ENCODE peak calls at places on chromosome 6, in ten cellular contexts. Q is WTC11, O is A549, S is endothelial cell of umbilical vein, Y is HCT116, Z is H1, C is GM12878, X is HepG2, G is NB4, U is K562. R is an unnamed sample.

GRCh38 chr6:2733736-2734480 is 16.8 kb downstream of the MYLK4 start:
- DNase-seq in Q (no peak), O (no peak), S (no peak), Y (no peak), Z (no peak), C (no peak), X (no peak), G (no peak), U (no peak), R (no peak)

GRCh38 chr6:31575335-31575901 is at the start of gene TNF:
- DNase-seq in Q (no peak), O (no peak), S (no peak), Y (no peak), Z (no peak), C (peak), X (no peak), G (peak), U (no peak), R (no peak)

GRCh38 chr6:125220712-125221111 is 67.1 kb downstream of the TPD52L1 start:
- DNase-seq in Q (no peak), O (no peak), S (no peak), Y (no peak), Z (no peak), C (no peak), X (no peak), G (no peak), U (no peak), R (no peak)

GRCh38 chr6:143673638-143674037 is 4.1 kb upstream of the PHACTR2 start:
- DNase-seq in Q (no peak), O (peak), S (peak), Y (peak), Z (no peak), C (no peak), X (peak), G (no peak), U (no peak), R (no peak)

GRCh38 chr6:77620290-77620882 is 32.5 kb upstream of the MEI4 start:
- DNase-seq in Q (peak), O (no peak), S (peak), Y (peak), Z (no peak), C (no peak), X (peak), G (peak), U (no peak), R (peak)

GRCh38 chr6:85669735-85670194 is 27.1 kb upstream of the SYNCRIP start:
- DNase-seq in Q (no peak), O (no peak), S (peak), Y (no peak), Z (peak), C (peak), X (no peak), G (peak), U (no peak), R (no peak)

GRCh38 chr6:18179770-18180393 is 24.7 kb downstream of the KDM1B start:
- DNase-seq in Q (no peak), O (no peak), S (no peak), Y (no peak), Z (no peak), C (no peak), X (no peak), G (peak), U (no peak), R (no peak)

GRCh38 chr6:36735110-36735971 is 37.7 kb downstream of the RAB44 start:
- DNase-seq in Q (no peak), O (no peak), S (peak), Y (no peak), Z (no peak), C (no peak), X (no peak), G (peak), U (no peak), R (no peak)

GRCh38 chr6:84467296-84467695 is 239.9 kb upstream of the CEP162 start:
- DNase-seq in Q (no peak), O (peak), S (peak), Y (no peak), Z (no peak), C (no peak), X (no peak), G (no peak), U (no peak), R (no peak)

GRCh38 chr6:52512199-52512598 is 64.7 kb downstream of the TRAM2 start:
- DNase-seq in Q (no peak), O (peak), S (peak), Y (peak), Z (no peak), C (no peak), X (no peak), G (no peak), U (peak), R (no peak)

GRCh38 chr6:23659125-23659524 is 466.9 kb upstream of the NRSN1 start:
- DNase-seq in Q (peak), O (no peak), S (no peak), Y (no peak), Z (no peak), C (no peak), X (peak), G (peak), U (no peak), R (peak)

GRCh38 chr6:131756039-131756438 is 45.2 kb upstream of the CTAGE9 start:
- DNase-seq in Q (no peak), O (no peak), S (no peak), Y (no peak), Z (no peak), C (no peak), X (no peak), G (no peak), U (no peak), R (no peak)

GRCh38 chr6:168060521-168060931 is 18.5 kb downstream of the FRMD1 start:
- DNase-seq in Q (peak), O (peak), S (no peak), Y (no peak), Z (no peak), C (no peak), X (peak), G (no peak), U (peak), R (peak)

GRCh38 chr6:166565084-166565651 is 21.3 kb downstream of the RAMACL start:
- DNase-seq in Q (no peak), O (no peak), S (no peak), Y (no peak), Z (no peak), C (no peak), X (no peak), G (no peak), U (no peak), R (no peak)

GRCh38 chr6:158022749-158023596 is 41.3 kb downstream of the SYNJ2 start:
- DNase-seq in Q (no peak), O (no peak), S (no peak), Y (no peak), Z (no peak), C (no peak), X (no peak), G (peak), U (no peak), R (no peak)

GRCh38 chr6:142822882-142823578 is 121.9 kb downstream of the HIVEP2 start:
- DNase-seq in Q (peak), O (peak), S (no peak), Y (no peak), Z (peak), C (no peak), X (no peak), G (peak), U (peak), R (peak)

GRCh38 chr6:12280458-12280857 is 9.7 kb upstream of the EDN1 start:
- DNase-seq in Q (no peak), O (no peak), S (no peak), Y (no peak), Z (no peak), C (no peak), X (no peak), G (no peak), U (no peak), R (no peak)

GRCh38 chr6:17278289-17279061 is 2.7 kb upstream of the RBM24 start:
- DNase-seq in Q (no peak), O (no peak), S (peak), Y (no peak), Z (no peak), C (no peak), X (peak), G (no peak), U (no peak), R (no peak)

GRCh38 chr6:46048646-46049297 is 33.1 kb upstream of the CLIC5 start:
- DNase-seq in Q (no peak), O (no peak), S (no peak), Y (no peak), Z (no peak), C (no peak), X (no peak), G (no peak), U (no peak), R (no peak)

GRCh38 chr6:111804627-111805235 is 68.5 kb downstream of the FYN start:
- DNase-seq in Q (no peak), O (no peak), S (peak), Y (no peak), Z (no peak), C (peak), X (no peak), G (peak), U (peak), R (no peak)

GRCh38 chr6:131761061-131761761 is 46.6 kb upstream of the ENPP1 start:
- DNase-seq in Q (no peak), O (no peak), S (no peak), Y (no peak), Z (no peak), C (no peak), X (no peak), G (no peak), U (no peak), R (no peak)

GRCh38 chr6:137472738-137473137 is 21.5 kb downstream of the OLIG3 start:
- DNase-seq in Q (no peak), O (no peak), S (no peak), Y (no peak), Z (no peak), C (no peak), X (no peak), G (no peak), U (no peak), R (no peak)
- TF ChIP-seq MAX in Q (no peak), O (no peak), S (no peak), Y (no peak), Z (no peak), C (no peak), X (no peak), G (no peak), U (no peak), R (no peak)

GRCh38 chr6:119978274-119978889 is 628.8 kb upstream of the MAN1A1 start:
- DNase-seq in Q (no peak), O (no peak), S (no peak), Y (no peak), Z (no peak), C (no peak), X (peak), G (peak), U (no peak), R (peak)

GRCh38 chr6:119974430-119975159 is 625.0 kb upstream of the MAN1A1 start:
- DNase-seq in Q (no peak), O (no peak), S (no peak), Y (no peak), Z (no peak), C (no peak), X (no peak), G (no peak), U (no peak), R (no peak)

GRCh38 chr6:119980802-119981201 is 631.2 kb upstream of the MAN1A1 start:
- DNase-seq in Q (no peak), O (no peak), S (no peak), Y (no peak), Z (no peak), C (no peak), X (no peak), G (no peak), U (no peak), R (no peak)

DNA sequence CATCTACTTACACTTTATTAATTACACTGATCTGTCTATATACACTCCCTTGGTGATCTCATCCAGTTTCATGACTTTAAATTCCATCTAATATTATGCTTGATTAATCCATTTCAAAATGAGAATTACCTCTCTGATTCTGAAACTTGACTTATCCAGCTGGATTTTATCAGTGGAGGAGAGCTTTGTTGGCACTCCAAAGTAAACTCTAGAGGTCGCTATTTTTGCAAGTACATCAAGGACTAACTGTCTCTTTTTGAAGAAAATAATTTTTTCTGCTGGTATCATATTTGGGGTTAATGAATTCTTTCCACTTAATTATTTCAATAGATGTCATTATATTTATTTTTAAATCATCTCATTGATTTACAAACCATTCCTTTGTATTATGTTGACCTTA is 630.3 kb upstream of the MAN1A1 start:
- DNase-seq in Q (no peak), O (no peak), S (no peak), Y (peak), Z (no peak), C (no peak), X (peak), G (peak), U (no peak), R (no peak)
- TF ChIP-seq MAX in Q (no peak), O (no peak), S (no peak), Y (no peak), Z (no peak), C (no peak), X (no peak), G (no peak), U (no peak), R (no peak)

DNA sequence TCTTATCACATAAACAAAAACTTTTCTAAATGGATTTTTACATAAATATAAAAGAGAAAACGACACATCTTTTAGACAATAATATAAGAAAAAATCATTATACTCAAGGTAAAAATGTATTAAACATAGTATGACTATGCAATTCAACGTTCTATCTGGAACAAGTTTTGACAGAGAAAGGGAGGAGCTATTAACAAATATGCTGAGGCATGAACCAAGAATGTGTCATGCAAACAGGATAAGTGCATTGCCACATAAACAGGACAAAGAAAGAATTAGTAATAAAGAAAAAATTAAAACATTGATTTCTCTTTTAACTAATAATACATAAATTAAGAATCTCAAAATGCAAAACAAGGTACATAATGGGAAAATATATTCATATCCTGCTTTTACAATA is 1353.4 kb upstream of the GJE1 start:
- DNase-seq in Q (no peak), O (no peak), S (no peak), Y (no peak), Z (no peak), C (no peak), X (no peak), G (no peak), U (no peak), R (no peak)
- TF ChIP-seq MAX in Q (no peak), O (no peak), S (no peak), Y (no peak), Z (no peak), C (no peak), X (no peak), G (no peak), U (no peak), R (no peak)

GRCh38 chr6:147438758-147439528 is 69.5 kb upstream of the SAMD5 start:
- DNase-seq in Q (peak), O (no peak), S (no peak), Y (no peak), Z (peak), C (no peak), X (no peak), G (no peak), U (no peak), R (no peak)
- TF ChIP-seq MAX in Q (no peak), O (no peak), S (no peak), Y (no peak), Z (peak), C (no peak), X (no peak), G (no peak), U (no peak), R (no peak)

R was measured in SK-N-SH.